ENCODE peak calls at places on chromosomes 11 and 22, in nine cellular contexts. O is fibroblast of lung, M is germinal center, S is NCI-H2081, R is foreskin keratinocyte, C is HEK293T, X is heart left ventricle, F is hypothalamus, A is activated gamma-delta T cell treated with Interleukin-2 at 50 U/mL for 16 hours. L is an unnamed sample.

GRCh38 chr22:46084943-46085830 is 65.1 kb upstream of the PPARA start:
- DNase-seq in R (no peak), A (no peak), S (peak), F (no peak), C (no peak), X (peak), M (no peak), O (peak), L (peak)

GRCh38 chr22:43205748-43206514 is 19.0 kb upstream of the TTLL12 start:
- DNase-seq in O (no peak), R (no peak), C (no peak), X (no peak), A (peak), F (no peak), M (no peak), S (no peak), L (no peak)

GRCh38 chr22:43995057-43995685 is 28.9 kb upstream of the PARVB start:
- DNase-seq in C (no peak), X (no peak), S (no peak), M (no peak), F (no peak), O (no peak), R (no peak), A (no peak), L (no peak)

GRCh38 chr11:2402890-2403645 is 2.5 kb downstream of the TSSC4 start:
- DNase-seq in S (no peak), M (no peak), R (no peak), X (no peak), A (no peak), O (no peak), F (no peak), C (no peak), L (no peak)

GRCh38 chr11:125250316-125250870 is 85.8 kb downstream of the PKNOX2 start:
- DNase-seq in C (no peak), F (no peak), X (no peak), S (no peak), R (no peak), A (no peak), M (no peak), O (no peak), L (no peak)

GRCh38 chr11:60970369-60970774 is 1.1 kb upstream of the CD6 start:
- DNase-seq in O (peak), A (peak), F (no peak), C (peak), M (peak), R (no peak), S (peak), X (peak), L (peak)

GRCh38 chr11:46006418-46007070 is 84.1 kb downstream of the LARGE2 start:
- DNase-seq in X (no peak), F (no peak), R (peak), A (peak), S (peak), M (peak), C (peak), O (peak), L (peak)

GRCh38 chr22:28002181-28002700 is 83.2 kb upstream of the PITPNB start:
- DNase-seq in M (no peak), A (no peak), F (no peak), C (no peak), O (no peak), R (no peak), S (no peak), X (no peak), L (no peak)

GRCh38 chr11:64570341-64570740 is 20.7 kb upstream of the SLC22A12 start:
- DNase-seq in R (no peak), S (no peak), F (no peak), M (no peak), O (no peak), X (no peak), C (no peak), A (no peak), L (no peak)

GRCh38 chr11:126476256-126476970 is 120.9 kb downstream of the ST3GAL4 start:
- DNase-seq in C (no peak), M (no peak), F (no peak), O (no peak), S (no peak), X (no peak), A (no peak), R (no peak), L (no peak)

GRCh38 chr11:116232364-116232801 is 540.4 kb downstream of the BUD13 start:
- DNase-seq in M (no peak), S (peak), A (no peak), O (peak), C (peak), R (no peak), F (no peak), X (no peak), L (no peak)

GRCh38 chr11:76601712-76602111 is 68.8 kb downstream of the LRRC32 start:
- DNase-seq in R (no peak), M (no peak), F (no peak), A (no peak), C (no peak), X (no peak), S (no peak), O (no peak), L (no peak)

GRCh38 chr11:30914143-30914762 is 328.1 kb upstream of the MPPED2 start:
- DNase-seq in C (peak), O (peak), R (peak), M (no peak), F (peak), X (peak), A (peak), S (peak), L (peak)

GRCh38 chr22:39117585-39118191 is 20.6 kb downstream of the APOBEC3H start:
- DNase-seq in O (peak), X (no peak), R (no peak), C (peak), S (no peak), A (peak), M (peak), F (no peak), L (peak)

GRCh38 chr11:12767022-12767421 is 92.8 kb downstream of the TEAD1 start:
- DNase-seq in O (no peak), S (no peak), M (no peak), A (no peak), F (no peak), R (no peak), X (no peak), C (no peak), L (no peak)

GRCh38 chr11:36487619-36488018 is 22.5 kb downstream of the TRAF6 start:
- DNase-seq in M (no peak), S (no peak), F (no peak), O (no peak), C (no peak), X (no peak), A (no peak), R (no peak), L (peak)

GRCh38 chr11:122634507-122634906 is 21.0 kb upstream of the UBASH3B start:
- DNase-seq in X (peak), F (no peak), O (peak), S (peak), R (no peak), C (no peak), M (no peak), A (no peak), L (no peak)

GRCh38 chr11:31826530-31827438 is 15.7 kb upstream of the PAX6 start:
- DNase-seq in X (no peak), O (peak), A (no peak), M (no peak), C (no peak), F (no peak), S (no peak), R (no peak), L (no peak)

GRCh38 chr11:72954860-72955259 is 140.6 kb downstream of the ATG16L2 start:
- DNase-seq in S (no peak), R (no peak), M (no peak), A (no peak), F (no peak), C (no peak), O (no peak), X (peak), L (no peak)

GRCh38 chr11:77090373-77091111 is 12.1 kb upstream of the OMP start:
- DNase-seq in M (no peak), O (no peak), F (no peak), X (peak), C (no peak), R (no peak), A (no peak), S (no peak), L (no peak)

GRCh38 chr22:30606455-30607299 is at the start of gene TCN2:
- DNase-seq in X (peak), R (peak), A (peak), S (peak), C (peak), F (peak), O (peak), M (peak), L (peak)